ENCODE peak calls at places on chromosomes 16 and 17, in ten cellular contexts. A, S, V, C, G, E, J, Z, P and K are unnamed samples.

GRCh38 chr16:69132424-69133252 is at the start of the genes CHTF8 and UTP4:
- DNase-seq in P (peak), V (peak), E (peak), J (peak), G (peak), C (peak), A (peak), S (peak), Z (peak), K (peak)

GRCh38 chr16:28193530-28194423 is 18.0 kb downstream of the XPO6 start:
- DNase-seq in C (no peak), V (no peak), A (no peak), J (no peak), Z (no peak), P (no peak), S (peak), E (peak), G (no peak), K (peak)

GRCh38 chr17:52027620-52028019 is 130.9 kb downstream of the CA10 start:
- DNase-seq in S (no peak), C (no peak), E (peak), Z (no peak), J (no peak), P (no peak), G (no peak), V (no peak), A (no peak), K (no peak)

GRCh38 chr16:31513126-31513525 is 4.9 kb upstream of the RUSF1 start:
- DNase-seq in Z (no peak), P (no peak), J (no peak), S (no peak), E (peak), A (no peak), C (no peak), G (no peak), V (no peak), K (no peak)

GRCh38 chr17:75707096-75707720 is 14.1 kb upstream of the ITGB4 start:
- DNase-seq in V (no peak), C (peak), Z (no peak), G (no peak), A (no peak), J (no peak), P (no peak), S (no peak), E (peak), K (no peak)

GRCh38 chr16:10386517-10387377 is 886 bp downstream of the ATF7IP2 start:
- DNase-seq in V (peak), Z (no peak), C (no peak), A (no peak), E (no peak), S (no peak), P (no peak), J (no peak), G (no peak), K (no peak)

GRCh38 chr17:78227455-78227916 is 3.9 kb upstream of the TMEM235 start:
- DNase-seq in P (no peak), S (no peak), C (no peak), J (no peak), E (no peak), A (no peak), V (no peak), Z (no peak), G (no peak), K (no peak)

GRCh38 chr16:85369741-85370528 is 243.2 kb upstream of the GSE1 start:
- DNase-seq in G (peak), P (peak), A (peak), V (peak), E (peak), Z (peak), J (peak), C (peak), S (peak), K (peak)

GRCh38 chr17:45905812-45906211 is 11.5 kb downstream of the MAPT start:
- DNase-seq in S (no peak), J (no peak), A (no peak), E (no peak), Z (peak), G (no peak), C (no peak), P (no peak), V (no peak), K (no peak)

GRCh38 chr16:11379420-11379819 is 34.2 kb downstream of the RMI2 start:
- DNase-seq in V (no peak), C (no peak), Z (no peak), J (peak), A (no peak), G (no peak), S (peak), E (no peak), P (no peak), K (no peak)

GRCh38 chr17:72915631-72916081 is 176.8 kb downstream of the SLC39A11 start:
- DNase-seq in S (no peak), J (no peak), C (no peak), P (no peak), G (no peak), A (no peak), Z (no peak), V (no peak), E (no peak), K (no peak)

GRCh38 chr17:42038221-42038973 is 12.0 kb downstream of the C17orf113 start:
- DNase-seq in J (no peak), E (no peak), V (no peak), P (no peak), S (no peak), Z (no peak), C (no peak), A (no peak), G (no peak), K (no peak)

GRCh38 chr17:40582328-40582901 is 17.1 kb upstream of the CCR7 start:
- DNase-seq in E (no peak), Z (peak), C (peak), A (peak), V (peak), P (no peak), S (peak), G (no peak), J (no peak), K (no peak)